ENCODE peak calls at places on chromosomes 1 and 21, in five cellular contexts. N is spleen, F is gastrocnemius medialis, U is AG09309, X is NB4. E is an unnamed sample.

GRCh38 chr1:60228253-60228594 is 154.7 kb upstream of the C1orf87 start:
- DNase-seq in U (no peak), F (no peak), N (no peak), X (no peak), E (no peak)

GRCh38 chr1:2148691-2149090 is 45.9 kb downstream of the FAAP20 start:
- DNase-seq in X (peak), U (no peak), N (peak), F (no peak), E (no peak)

GRCh38 chr1:88291902-88292301 is 392.2 kb upstream of the PKN2 start:
- DNase-seq in U (no peak), X (no peak), F (no peak), N (no peak), E (no peak)

GRCh38 chr1:26848947-26849774 is 13.8 kb upstream of the SFN start:
- DNase-seq in U (peak), F (no peak), X (no peak), N (no peak), E (peak)

GRCh38 chr1:229624906-229625871 is 733 bp downstream of the TAF5L start:
- DNase-seq in N (peak), X (peak), U (no peak), F (peak), E (no peak)

GRCh38 chr1:11339346-11340247 is 66.6 kb downstream of the UBIAD1 start:
- DNase-seq in X (no peak), N (no peak), F (peak), U (no peak), E (no peak)

GRCh38 chr21:33317226-33317625 is 7.5 kb upstream of the IFNAR1 start:
- DNase-seq in N (no peak), F (no peak), U (no peak), X (no peak), E (no peak)

GRCh38 chr21:36699546-36700294 is 805 bp downstream of the SIM2 start:
- DNase-seq in N (no peak), X (no peak), U (no peak), F (no peak), E (no peak)

GRCh38 chr1:205449254-205449749 is 6.5 kb downstream of the BLACAT1 start:
- DNase-seq in N (no peak), F (no peak), X (no peak), U (no peak), E (no peak)

GRCh38 chr1:225853441-225853840 is 28.7 kb downstream of the TMEM63A start:
- DNase-seq in F (no peak), N (no peak), U (no peak), X (no peak), E (no peak)
- TF ChIP-seq CTCF in F (no peak), N (no peak), U (no peak), X (no peak), E (no peak)

GRCh38 chr21:44759628-44760285 is 41.9 kb downstream of the UBE2G2 start:
- DNase-seq in U (no peak), F (no peak), N (peak), X (no peak), E (no peak)

GRCh38 chr21:44762221-44763049 is 39.2 kb downstream of the UBE2G2 start:
- DNase-seq in U (no peak), X (no peak), F (no peak), N (peak), E (no peak)

GRCh38 chr21:44761747-44762208 is 39.8 kb downstream of the UBE2G2 start:
- DNase-seq in N (peak), F (no peak), U (no peak), X (no peak), E (no peak)

GRCh38 chr21:44760376-44760775 is 41.2 kb downstream of the UBE2G2 start:
- DNase-seq in U (no peak), X (no peak), F (no peak), N (no peak), E (no peak)

DNA sequence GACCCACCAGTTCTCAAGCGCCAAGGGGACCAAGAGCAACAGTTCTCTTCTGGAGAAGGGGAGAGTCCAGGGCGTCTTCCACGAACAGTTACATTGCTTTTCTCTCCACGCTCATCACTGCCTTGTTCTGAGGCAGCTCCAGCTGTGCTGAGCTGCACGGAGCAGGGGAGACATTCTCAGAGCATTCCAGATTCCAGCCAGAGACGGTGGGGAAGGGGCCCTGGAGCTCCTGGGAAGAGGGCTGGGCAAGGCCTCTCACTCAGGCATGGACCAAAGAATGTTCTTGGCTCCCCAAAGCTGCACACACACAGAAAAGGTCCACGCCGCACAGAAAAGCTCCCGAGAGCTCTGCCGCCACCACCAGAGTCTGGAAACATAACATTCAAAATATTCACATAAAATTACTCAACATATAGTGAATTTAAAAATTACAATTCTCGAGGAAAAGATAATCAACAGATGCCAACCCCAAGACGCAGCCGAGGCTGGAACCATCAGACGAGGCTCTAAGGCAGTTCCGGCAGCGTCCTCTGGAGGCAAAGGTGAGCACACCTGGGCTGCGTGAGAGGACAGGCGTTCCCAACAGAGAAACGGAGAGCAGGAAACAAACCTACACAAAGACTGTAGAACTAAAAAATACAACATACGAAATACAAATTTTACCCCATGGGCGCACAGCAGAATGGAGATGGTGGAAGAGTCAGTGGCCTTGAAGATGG is 40.5 kb downstream of the UBE2G2 start:
- DNase-seq in U (no peak), X (no peak), F (no peak), N (peak), E (no peak)
- TF ChIP-seq CTCF in U (peak), X (peak), F (no peak), N (no peak), E (peak)

DNA sequence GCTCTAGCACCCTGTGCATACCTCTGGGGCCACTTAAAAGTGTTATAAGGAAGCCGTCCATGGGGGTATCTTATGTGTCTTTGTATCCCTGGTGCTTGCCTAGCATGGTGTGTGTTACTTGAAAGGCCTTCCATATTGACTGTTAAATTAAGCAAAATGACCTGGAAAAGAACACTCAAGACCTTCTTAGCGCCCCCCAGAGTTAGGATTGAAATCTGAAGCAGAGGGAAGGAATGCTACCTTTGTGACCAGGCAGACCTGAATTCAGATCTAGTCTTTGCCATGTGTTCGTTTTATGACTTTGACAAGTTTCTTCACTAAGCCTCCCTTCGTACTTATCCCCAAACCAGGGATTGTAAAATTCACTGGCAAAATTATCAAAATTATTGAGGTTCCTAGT is 59.9 kb downstream of the SLC22A15 start:
- DNase-seq in N (no peak), X (no peak), U (no peak), F (no peak), E (no peak)
- TF ChIP-seq CTCF in N (no peak), X (peak), U (no peak), F (no peak), E (no peak)

GRCh38 chr21:42854246-42855010 is 24.9 kb downstream of the WDR4 start:
- DNase-seq in F (no peak), N (no peak), X (no peak), U (no peak), E (no peak)
- TF ChIP-seq CTCF in F (no peak), N (no peak), X (no peak), U (no peak), E (no peak)

GRCh38 chr1:22484741-22485140 is 33.1 kb downstream of the ZBTB40 start:
- DNase-seq in N (no peak), F (no peak), X (no peak), U (no peak), E (no peak)
- TF ChIP-seq CTCF in N (no peak), F (no peak), X (no peak), U (no peak), E (no peak)

GRCh38 chr1:247452447-247453039 is 5.4 kb downstream of the OR2B11 start:
- DNase-seq in F (no peak), X (peak), U (no peak), N (no peak), E (no peak)
- TF ChIP-seq CTCF in F (no peak), X (no peak), U (no peak), N (no peak), E (no peak)

GRCh38 chr21:39175154-39175553 is 8.1 kb downstream of the PSMG1 start:
- DNase-seq in N (no peak), X (peak), F (no peak), U (no peak), E (no peak)
- TF ChIP-seq CTCF in N (peak), X (no peak), F (peak), U (peak), E (peak)

DNA sequence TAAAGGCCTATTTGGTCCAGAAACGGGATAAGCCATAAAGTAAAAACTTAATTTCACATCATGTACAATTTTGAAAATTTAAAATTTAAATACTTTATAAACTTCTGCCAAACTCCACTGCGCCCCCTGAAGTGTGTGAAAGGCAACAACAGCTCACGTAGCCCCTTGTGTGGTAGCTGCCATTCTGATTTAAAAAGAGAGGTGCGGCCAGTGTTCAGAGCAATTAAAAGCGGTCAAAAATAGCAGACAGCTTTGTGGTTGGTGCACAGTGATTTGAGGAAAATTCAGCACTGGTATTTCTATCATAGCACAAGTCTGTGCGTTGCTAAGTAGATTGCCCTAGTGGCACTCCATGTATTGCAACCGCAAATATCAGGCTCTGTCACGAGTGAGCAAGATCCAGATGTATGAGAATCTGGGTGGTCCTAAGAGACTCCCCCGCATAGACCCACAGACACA is 122.5 kb downstream of the ATG4C start:
- DNase-seq in F (no peak), X (peak), N (no peak), U (no peak), E (no peak)
- TF ChIP-seq CTCF in F (no peak), X (peak), N (no peak), U (peak), E (peak)

E was measured in astrocyte of the cerebellum.